ENCODE peak calls at places on chromosomes 1 and 21, in seven cellular contexts. K is C1 segment of cervical spinal cord; B is sigmoid colon; G is pulmonary artery endothelial cell; J is NCI-H1105; C is T-cell; P is activated gamma-delta T cell treated with anti-CD3 and anti-CD28 coated beads, Interleukin-2, amount 50 U/mL, for 16 hours. D is an unnamed sample.

GRCh38 chr1:85865183-85865582 is 156.9 kb upstream of the ZNHIT6 start:
- DNase-seq in K (no peak), B (no peak), G (no peak), J (no peak), C (no peak), P (no peak), D (no peak)

GRCh38 chr1:7526196-7526866 is 244.8 kb upstream of the VAMP3 start:
- DNase-seq in K (no peak), B (no peak), G (no peak), J (no peak), C (no peak), P (no peak), D (no peak)

GRCh38 chr1:102897537-102897936 is 210.8 kb downstream of the COL11A1 start:
- DNase-seq in K (no peak), B (no peak), G (no peak), J (no peak), C (no peak), P (no peak), D (no peak)

GRCh38 chr1:145927916-145928647 is 798 bp upstream of the RBM8A start:
- DNase-seq in K (no peak), B (no peak), G (no peak), J (no peak), C (no peak), P (no peak), D (no peak)

GRCh38 chr1:60281360-60281932 is 207.9 kb upstream of the C1orf87 start:
- DNase-seq in K (no peak), B (peak; percentile 69), G (peak; percentile 67), J (peak; percentile 80), C (no peak), P (no peak), D (no peak)

GRCh38 chr1:25037174-25038074 is 107.3 kb upstream of the RUNX3 start:
- DNase-seq in K (no peak), B (no peak), G (no peak), J (no peak), C (peak; percentile 55), P (peak; percentile 44), D (peak; percentile 36)

GRCh38 chr1:187226396-187226795 is 397.6 kb downstream of the PLA2G4A start:
- DNase-seq in K (no peak), B (no peak), G (no peak), J (no peak), C (no peak), P (no peak), D (no peak)

GRCh38 chr1:226568077-226568831 is 19.7 kb downstream of the STUM start:
- DNase-seq in K (no peak), B (peak; percentile 76), G (no peak), J (no peak), C (no peak), P (no peak), D (no peak)

GRCh38 chr1:217534566-217534965 is 96.3 kb downstream of the GPATCH2 start:
- DNase-seq in K (no peak), B (no peak), G (no peak), J (no peak), C (no peak), P (no peak), D (no peak)

GRCh38 chr1:23452011-23452411 is 27.5 kb upstream of the TCEA3 start:
- DNase-seq in K (no peak), B (peak; percentile 75), G (no peak), J (peak; percentile 52), C (peak; percentile 55), P (peak; percentile 7), D (no peak)

GRCh38 chr1:241531195-241532172 is 694 bp upstream of the KMO start:
- DNase-seq in K (no peak), B (no peak), G (no peak), J (peak; percentile 24), C (no peak), P (no peak), D (no peak)

GRCh38 chr21:42964561-42965560 is 9.5 kb upstream of the PKNOX1 start:
- DNase-seq in K (no peak), B (peak; percentile 28), G (no peak), J (no peak), C (no peak), P (no peak), D (no peak)

GRCh38 chr1:221315330-221315729 is 426.6 kb downstream of the DUSP10 start:
- DNase-seq in K (no peak), B (no peak), G (no peak), J (no peak), C (no peak), P (no peak), D (no peak)

GRCh38 chr1:4733446-4734175 is 79.2 kb downstream of the AJAP1 start:
- DNase-seq in K (no peak), B (no peak), G (no peak), J (no peak), C (no peak), P (no peak), D (no peak)

GRCh38 chr1:231969078-231969477 is 342.5 kb downstream of the DISC1 start:
- DNase-seq in K (no peak), B (no peak), G (no peak), J (peak; percentile 67), C (no peak), P (no peak), D (no peak)

GRCh38 chr1:52877554-52877953 is 35.0 kb downstream of the ZYG11A start:
- DNase-seq in K (no peak), B (no peak), G (no peak), J (no peak), C (no peak), P (no peak), D (no peak)

GRCh38 chr21:42666023-42666747 is 12.8 kb downstream of the PDE9A start:
- DNase-seq in K (no peak), B (peak; percentile 87), G (no peak), J (no peak), C (no peak), P (no peak), D (no peak)

D was measured in chondrocyte.